ENCODE peak calls at places on chromosomes 16 and 17, in five cellular contexts. Y is psoas muscle, J is thoracic aorta, U is hepatic stellate cell, R is pancreas. T is an unnamed sample.

GRCh38 chr17:56144205-56144604 is 9.1 kb upstream of the ANKFN1 start:
- DNase-seq in Y (no peak), J (no peak), U (no peak), R (no peak), T (no peak)

GRCh38 chr17:36933174-36934143 is 3.8 kb upstream of the LHX1 start:
- DNase-seq in Y (no peak), J (no peak), U (no peak), R (no peak), T (no peak)

GRCh38 chr16:28101533-28101890 is 38.0 kb upstream of the GSG1L start:
- DNase-seq in Y (no peak), J (no peak), U (no peak), R (no peak), T (no peak)

GRCh38 chr17:61463068-61463980 is 11.1 kb downstream of the TBX4 start:
- DNase-seq in Y (no peak), J (no peak), U (no peak), R (peak; percentile 53), T (no peak)

GRCh38 chr17:34750004-34750403 is 170.6 kb downstream of the TMEM132E start:
- DNase-seq in Y (no peak), J (no peak), U (no peak), R (no peak), T (no peak)

GRCh38 chr17:7260151-7260550 is 2.1 kb downstream of the CLDN7 start:
- DNase-seq in Y (no peak), J (no peak), U (no peak), R (peak; percentile 60), T (no peak)

GRCh38 chr17:44362479-44362963 is 1.1 kb downstream of the FAM171A2 start:
- DNase-seq in Y (no peak), J (no peak), U (no peak), R (peak; percentile 66), T (no peak)

GRCh38 chr17:33240397-33240796 is 52.7 kb downstream of the ASIC2 start:
- DNase-seq in Y (no peak), J (no peak), U (no peak), R (no peak), T (no peak)

GRCh38 chr17:83204230-83204725 is 124.9 kb downstream of the METRNL start:
- DNase-seq in Y (no peak), J (no peak), U (no peak), R (no peak), T (no peak)